ENCODE peak calls at places on chromosomes 12 and 14, in four cellular contexts. L is K562, R is GM12878, G is HepG2. P is an unnamed sample.

GRCh38 chr14:95163132-95163531 is 5.8 kb upstream of the DICER1 start:
- DNase-seq in R (no peak), L (no peak), G (no peak), P (no peak)

GRCh38 chr12:129772463-129773169 is 131.2 kb downstream of the TMEM132D start:
- DNase-seq in G (no peak), R (no peak), L (no peak), P (no peak)

GRCh38 chr12:50240096-50240791 is 43.1 kb downstream of the LIMA1 start:
- DNase-seq in R (no peak), G (no peak), L (no peak), P (no peak)

GRCh38 chr12:54420766-54421144 is 1.7 kb upstream of the ITGA5 start:
- DNase-seq in G (no peak), L (no peak), R (no peak), P (no peak)

GRCh38 chr14:61438860-61439765 is 117.7 kb downstream of the PRKCH start:
- DNase-seq in R (peak; percentile 90), L (no peak), G (peak; percentile 85), P (no peak)

GRCh38 chr12:106282457-106283097 is 20.0 kb upstream of the TCP11L2 start:
- DNase-seq in L (peak; percentile 72), R (no peak), G (peak; percentile 97), P (peak; percentile 72)

GRCh38 chr14:81452766-81453165 is 52.6 kb upstream of the STON2 start:
- DNase-seq in G (no peak), R (no peak), L (no peak), P (no peak)

GRCh38 chr12:7512528-7512927 is 9.0 kb upstream of the CD163 start:
- DNase-seq in R (no peak), G (peak; percentile 51), L (no peak), P (no peak)

GRCh38 chr12:76813972-76814371 is 50.1 kb downstream of the ZDHHC17 start:
- DNase-seq in G (no peak), L (no peak), R (no peak), P (no peak)

GRCh38 chr14:96098309-96098998 is 59.3 kb downstream of the C14orf132 start:
- DNase-seq in R (peak; percentile 7), G (peak; percentile 36), L (peak; percentile 20), P (peak; percentile 57)

GRCh38 chr12:62717636-62718035 is 217.3 kb downstream of the PPM1H start:
- DNase-seq in L (no peak), R (no peak), G (no peak), P (no peak)

GRCh38 chr12:71838661-71839060 is 898 bp upstream of the TBC1D15 start:
- DNase-seq in G (no peak), R (no peak), L (no peak), P (no peak)

GRCh38 chr12:54139030-54139429 is 49.8 kb downstream of the SMUG1 start:
- DNase-seq in G (no peak), R (no peak), L (no peak), P (no peak)

GRCh38 chr14:65156568-65157366 is 54.5 kb upstream of the MAX start:
- DNase-seq in G (no peak), L (no peak), R (peak; percentile 45), P (no peak)

GRCh38 chr12:100576311-100577036 is 3.0 kb downstream of the GAS2L3 start:
- DNase-seq in G (no peak), R (no peak), L (no peak), P (peak; percentile 15)

GRCh38 chr12:32987526-32987925 is 90.9 kb upstream of the PKP2 start:
- DNase-seq in L (no peak), R (no peak), G (no peak), P (no peak)

GRCh38 chr12:117900561-117900960 is 68.2 kb downstream of the KSR2 start:
- DNase-seq in R (no peak), L (no peak), G (no peak), P (no peak)

DNA sequence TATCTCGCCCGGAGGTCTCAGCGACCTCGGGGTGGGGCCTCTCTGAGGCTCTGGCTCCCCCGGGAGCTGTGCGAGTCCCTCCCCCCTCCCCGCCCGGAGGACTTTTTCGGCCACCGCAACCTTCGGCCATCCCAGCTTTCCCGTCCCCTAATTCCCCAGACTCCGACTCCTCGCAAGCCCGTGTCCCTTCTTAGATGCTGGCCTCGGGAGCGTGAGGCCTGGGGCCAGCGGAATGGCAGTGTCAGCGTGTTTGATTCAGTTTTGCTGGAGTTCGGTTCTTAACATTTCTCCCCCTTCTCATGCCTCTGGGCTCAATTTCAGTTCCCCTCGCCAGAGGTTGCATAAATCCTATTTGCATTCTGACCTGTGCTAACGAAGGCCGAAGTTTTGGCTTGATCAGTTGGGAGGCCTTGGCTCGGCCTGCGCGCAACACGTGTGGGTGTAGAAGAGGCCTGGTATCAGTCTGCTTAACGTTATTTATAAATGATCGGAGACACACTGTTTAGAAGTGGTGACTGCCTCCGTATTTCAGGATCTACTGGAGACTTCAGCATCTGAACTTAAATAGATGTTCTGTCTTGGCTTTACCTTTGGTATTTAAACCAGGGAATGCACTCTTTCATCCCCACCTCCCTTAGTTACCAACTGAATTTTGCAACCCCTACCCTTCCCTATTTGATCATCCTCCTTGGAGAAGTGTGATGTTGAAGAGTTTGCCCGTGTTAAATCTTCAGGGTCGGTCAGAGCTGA is 752 bp downstream of the HSP90B1 start:
- DNase-seq in G (peak; percentile 13), R (no peak), L (peak; percentile 67), P (peak; percentile 16)
- TF ChIP-seq FOXK2 in G (no peak), R (no peak), L (no peak), P (no peak)

GRCh38 chr14:103899316-103899715 is 28.9 kb upstream of the TDRD9 start:
- DNase-seq in L (no peak), R (no peak), G (no peak), P (no peak)
- TF ChIP-seq BHLHE40 in L (no peak), R (no peak), G (no peak), P (no peak)

GRCh38 chr12:113443030-113443539 is 20.9 kb downstream of the SDSL start:
- DNase-seq in G (no peak), R (no peak), L (peak; percentile 89), P (no peak)

GRCh38 chr12:113439301-113439597 is 17.1 kb downstream of the SDSL start:
- DNase-seq in R (no peak), G (no peak), L (no peak), P (no peak)

GRCh38 chr12:113440336-113440735 is 18.2 kb downstream of the SDSL start:
- DNase-seq in G (no peak), L (no peak), R (no peak), P (no peak)

GRCh38 chr12:113439606-113440030 is 17.4 kb downstream of the SDSL start:
- DNase-seq in G (peak; percentile 40), L (peak; percentile 77), R (no peak), P (peak; percentile 73)

DNA sequence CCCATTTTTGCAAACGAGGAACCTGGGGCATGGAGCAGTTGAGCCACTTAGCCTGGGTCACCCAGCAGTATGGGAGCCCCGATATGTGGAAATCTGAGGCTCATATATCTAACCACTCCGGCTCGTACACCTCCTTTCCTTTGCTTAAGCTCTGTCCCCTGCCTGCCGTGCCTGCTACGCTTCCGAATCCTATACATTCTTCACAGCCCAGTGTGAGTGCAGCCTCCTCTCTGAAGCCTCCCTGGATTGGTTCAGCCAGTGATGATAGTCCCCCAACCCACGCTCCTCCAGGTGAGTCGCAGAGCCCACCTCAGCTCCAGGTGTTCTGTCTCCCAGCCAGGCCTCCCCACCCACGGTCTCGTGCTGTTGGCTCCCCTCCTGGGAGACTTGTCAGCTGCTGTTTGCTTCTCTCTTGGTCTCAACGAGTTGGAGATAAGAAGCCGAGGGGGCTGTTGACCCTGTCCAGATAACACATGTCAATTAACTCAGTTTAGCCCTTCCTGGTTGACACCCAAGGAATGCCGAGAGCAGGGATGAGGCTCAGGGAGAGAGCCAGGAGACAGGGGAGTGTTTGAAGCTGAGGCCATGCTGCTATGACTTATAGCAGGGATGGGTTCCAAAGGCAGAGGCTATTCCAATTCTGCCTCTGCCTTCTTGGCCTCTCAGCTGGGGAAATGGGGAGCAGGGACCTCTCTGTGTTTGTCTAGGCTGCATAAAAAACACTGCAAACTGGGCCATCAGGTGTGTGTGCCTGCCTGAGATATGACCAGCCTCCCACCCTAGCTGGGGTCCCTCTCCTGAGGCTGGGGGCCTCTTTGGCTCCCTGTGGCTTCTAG is 19.0 kb downstream of the SDSL start:
- DNase-seq in R (no peak), L (no peak), G (no peak), P (no peak)
- TF ChIP-seq FOXK2 in R (no peak), L (no peak), G (no peak), P (no peak)

GRCh38 chr12:48302161-48302896 is 48.4 kb downstream of the ZNF641 start:
- DNase-seq in L (no peak), G (no peak), R (no peak), P (no peak)

GRCh38 chr12:48291511-48291910 is 59.2 kb downstream of the ZNF641 start:
- DNase-seq in G (no peak), L (no peak), R (no peak), P (no peak)

GRCh38 chr12:48292030-48292429 is 58.7 kb downstream of the ZNF641 start:
- DNase-seq in R (no peak), L (no peak), G (no peak), P (no peak)

GRCh38 chr12:48300774-48301173 is 49.9 kb downstream of the ZNF641 start:
- DNase-seq in G (no peak), R (no peak), L (no peak), P (no peak)

DNA sequence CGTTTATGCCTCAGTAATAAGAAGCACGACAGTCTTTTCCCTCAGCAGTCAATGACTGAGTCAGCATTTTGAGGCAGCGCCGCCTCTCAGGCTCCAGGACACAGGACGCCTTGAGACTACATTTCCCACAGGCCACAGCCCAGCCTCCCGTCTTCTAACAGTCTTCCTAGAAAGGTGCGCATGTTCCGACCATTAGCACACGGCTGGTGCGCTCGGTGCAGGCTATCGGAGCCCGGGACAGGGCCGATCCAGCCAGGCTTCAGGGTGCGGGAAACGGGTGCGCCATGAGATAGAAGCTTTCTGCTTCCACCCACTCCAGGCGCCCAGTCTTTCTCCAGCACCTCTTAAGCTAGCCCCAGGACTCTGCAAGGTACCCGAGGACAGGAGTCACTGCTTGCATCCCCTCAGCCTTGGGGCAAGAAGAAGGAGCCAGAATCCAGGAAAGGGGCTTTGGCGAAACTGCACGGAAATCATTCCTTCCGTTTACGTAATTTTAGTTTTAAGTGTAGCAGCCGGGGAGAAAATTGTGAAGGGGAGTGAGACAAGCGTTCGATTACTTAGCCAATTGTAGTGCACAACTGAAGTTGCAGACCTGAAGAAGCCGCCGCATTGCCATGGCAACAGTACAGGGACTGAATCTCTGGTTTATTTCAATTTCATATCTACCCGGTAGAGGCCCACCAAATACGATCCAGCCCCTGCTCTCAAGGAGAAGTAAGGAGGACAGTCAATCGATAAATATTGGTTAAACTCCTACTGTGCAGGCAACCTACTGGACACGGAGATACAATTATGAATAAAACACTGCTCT is 53.9 kb downstream of the ZNF641 start:
- DNase-seq in G (no peak), L (peak; percentile 65), R (no peak), P (peak; percentile 83)
- TF ChIP-seq BHLHE40 in G (no peak), L (no peak), R (no peak), P (no peak)

GRCh38 chr12:126191037-126191891 is 1126.0 kb downstream of the AACS start:
- DNase-seq in R (no peak), L (no peak), G (no peak), P (no peak)
- TF ChIP-seq FOXK2 in R (no peak), L (no peak), G (no peak), P (no peak)